ENCODE peak calls at places on chromosomes 12 and 14, in ten cellular contexts. One of them, this sample, is unnamed.

GRCh38 chr12:119207161-119207560 is 28.4 kb downstream of the HSPB8 start:
- DNase-seq in ovary: no peak
- DNase-seq in tibial nerve: no peak
- DNase-seq in transverse colon: no peak
- DNase-seq in HepG2: no peak
- DNase-seq in IMR-90: no peak
- DNase-seq in adrenal gland: no peak
- DNase-seq in endothelial cell of umbilical vein: no peak
- DNase-seq in right lobe of liver: no peak
- DNase-seq in A549: no peak
- DNase-seq in this sample: no peak

GRCh38 chr14:70382556-70382955 is 23.1 kb upstream of the COX16 start:
- DNase-seq in ovary: no peak
- DNase-seq in tibial nerve: no peak
- DNase-seq in transverse colon: no peak
- DNase-seq in HepG2: no peak
- DNase-seq in IMR-90: no peak
- DNase-seq in adrenal gland: no peak
- DNase-seq in endothelial cell of umbilical vein: no peak
- DNase-seq in right lobe of liver: no peak
- DNase-seq in A549: no peak
- DNase-seq in this sample: no peak

GRCh38 chr14:77087631-77088030 is 10.4 kb upstream of the CIPC start:
- DNase-seq in ovary: no peak
- DNase-seq in tibial nerve: no peak
- DNase-seq in transverse colon: no peak
- DNase-seq in HepG2: no peak
- DNase-seq in IMR-90: no peak
- DNase-seq in adrenal gland: no peak
- DNase-seq in endothelial cell of umbilical vein: no peak
- DNase-seq in right lobe of liver: no peak
- DNase-seq in A549: no peak
- DNase-seq in this sample: no peak

GRCh38 chr12:29428630-29429029 is 47.7 kb upstream of the ERGIC2 start:
- DNase-seq in ovary: no peak
- DNase-seq in tibial nerve: no peak
- DNase-seq in transverse colon: no peak
- DNase-seq in HepG2: no peak
- DNase-seq in IMR-90: peak; percentile 84
- DNase-seq in adrenal gland: peak; percentile 25
- DNase-seq in endothelial cell of umbilical vein: peak; percentile 65
- DNase-seq in right lobe of liver: no peak
- DNase-seq in A549: peak; percentile 10
- DNase-seq in this sample: no peak

GRCh38 chr14:89690139-89690538 is 264.4 kb downstream of the EFCAB11 start:
- DNase-seq in ovary: no peak
- DNase-seq in tibial nerve: no peak
- DNase-seq in transverse colon: no peak
- DNase-seq in HepG2: no peak
- DNase-seq in IMR-90: no peak
- DNase-seq in adrenal gland: no peak
- DNase-seq in endothelial cell of umbilical vein: no peak
- DNase-seq in right lobe of liver: no peak
- DNase-seq in A549: no peak
- DNase-seq in this sample: no peak

GRCh38 chr14:66635435-66635834 is 127.5 kb downstream of the GPHN start:
- DNase-seq in ovary: no peak
- DNase-seq in tibial nerve: no peak
- DNase-seq in transverse colon: no peak
- DNase-seq in HepG2: no peak
- DNase-seq in IMR-90: no peak
- DNase-seq in adrenal gland: no peak
- DNase-seq in endothelial cell of umbilical vein: no peak
- DNase-seq in right lobe of liver: no peak
- DNase-seq in A549: no peak
- DNase-seq in this sample: no peak

GRCh38 chr12:50117057-50117622 is 5.1 kb downstream of the COX14 start:
- DNase-seq in ovary: no peak
- DNase-seq in tibial nerve: no peak
- DNase-seq in transverse colon: no peak
- DNase-seq in HepG2: no peak
- DNase-seq in IMR-90: no peak
- DNase-seq in adrenal gland: no peak
- DNase-seq in endothelial cell of umbilical vein: no peak
- DNase-seq in right lobe of liver: no peak
- DNase-seq in A549: no peak
- DNase-seq in this sample: peak; percentile 58

GRCh38 chr12:51087818-51088217 is 4.4 kb upstream of the CSRNP2 start:
- DNase-seq in ovary: no peak
- DNase-seq in tibial nerve: no peak
- DNase-seq in transverse colon: no peak
- DNase-seq in HepG2: no peak
- DNase-seq in IMR-90: no peak
- DNase-seq in adrenal gland: no peak
- DNase-seq in endothelial cell of umbilical vein: no peak
- DNase-seq in right lobe of liver: no peak
- DNase-seq in A549: no peak
- DNase-seq in this sample: no peak

GRCh38 chr12:120066341-120066740 is 50.2 kb downstream of the RAB35 start:
- DNase-seq in ovary: no peak
- DNase-seq in tibial nerve: no peak
- DNase-seq in transverse colon: no peak
- DNase-seq in HepG2: no peak
- DNase-seq in IMR-90: no peak
- DNase-seq in adrenal gland: no peak
- DNase-seq in endothelial cell of umbilical vein: no peak
- DNase-seq in right lobe of liver: no peak
- DNase-seq in A549: no peak
- DNase-seq in this sample: no peak

GRCh38 chr12:68100241-68100640 is 59.3 kb downstream of the IFNG start:
- DNase-seq in ovary: no peak
- DNase-seq in tibial nerve: no peak
- DNase-seq in transverse colon: no peak
- DNase-seq in HepG2: no peak
- DNase-seq in IMR-90: no peak
- DNase-seq in adrenal gland: no peak
- DNase-seq in endothelial cell of umbilical vein: no peak
- DNase-seq in right lobe of liver: no peak
- DNase-seq in A549: no peak
- DNase-seq in this sample: no peak

GRCh38 chr14:68574906-68575305 is 218.0 kb downstream of the ZFP36L1 start:
- DNase-seq in ovary: peak; percentile 47
- DNase-seq in tibial nerve: no peak
- DNase-seq in transverse colon: no peak
- DNase-seq in HepG2: no peak
- DNase-seq in IMR-90: peak; percentile 70
- DNase-seq in adrenal gland: no peak
- DNase-seq in endothelial cell of umbilical vein: no peak
- DNase-seq in right lobe of liver: no peak
- DNase-seq in A549: no peak
- DNase-seq in this sample: no peak

GRCh38 chr12:2286461-2287131 is 233.8 kb downstream of the CACNA1C start:
- DNase-seq in ovary: no peak
- DNase-seq in tibial nerve: no peak
- DNase-seq in transverse colon: no peak
- DNase-seq in HepG2: no peak
- DNase-seq in IMR-90: no peak
- DNase-seq in adrenal gland: no peak
- DNase-seq in endothelial cell of umbilical vein: no peak
- DNase-seq in right lobe of liver: peak; percentile 29
- DNase-seq in A549: no peak
- DNase-seq in this sample: no peak

GRCh38 chr12:103423061-103423473 is 72.7 kb downstream of the C12orf42 start:
- DNase-seq in ovary: no peak
- DNase-seq in tibial nerve: no peak
- DNase-seq in transverse colon: no peak
- DNase-seq in HepG2: no peak
- DNase-seq in IMR-90: no peak
- DNase-seq in adrenal gland: no peak
- DNase-seq in endothelial cell of umbilical vein: no peak
- DNase-seq in right lobe of liver: no peak
- DNase-seq in A549: no peak
- DNase-seq in this sample: no peak

GRCh38 chr14:77864085-77864484 is 64.2 kb downstream of the ADCK1 start:
- DNase-seq in ovary: no peak
- DNase-seq in tibial nerve: no peak
- DNase-seq in transverse colon: no peak
- DNase-seq in HepG2: no peak
- DNase-seq in IMR-90: no peak
- DNase-seq in adrenal gland: no peak
- DNase-seq in endothelial cell of umbilical vein: no peak
- DNase-seq in right lobe of liver: no peak
- DNase-seq in A549: no peak
- DNase-seq in this sample: no peak

GRCh38 chr12:130281157-130281799 is 56.4 kb upstream of the PIWIL1 start:
- DNase-seq in ovary: peak; percentile 53
- DNase-seq in tibial nerve: no peak
- DNase-seq in transverse colon: peak; percentile 15
- DNase-seq in HepG2: no peak
- DNase-seq in IMR-90: no peak
- DNase-seq in adrenal gland: no peak
- DNase-seq in endothelial cell of umbilical vein: no peak
- DNase-seq in right lobe of liver: no peak
- DNase-seq in A549: peak; percentile 37
- DNase-seq in this sample: no peak

GRCh38 chr12:27970981-27971489 is 1.5 kb downstream of the PTHLH start:
- DNase-seq in ovary: no peak
- DNase-seq in tibial nerve: peak; percentile 33
- DNase-seq in transverse colon: no peak
- DNase-seq in HepG2: no peak
- DNase-seq in IMR-90: no peak
- DNase-seq in adrenal gland: no peak
- DNase-seq in endothelial cell of umbilical vein: no peak
- DNase-seq in right lobe of liver: no peak
- DNase-seq in A549: no peak
- DNase-seq in this sample: no peak

GRCh38 chr14:34833545-34834523 is 41.3 kb downstream of the BAZ1A start:
- DNase-seq in ovary: no peak
- DNase-seq in tibial nerve: no peak
- DNase-seq in transverse colon: no peak
- DNase-seq in HepG2: no peak
- DNase-seq in IMR-90: no peak
- DNase-seq in adrenal gland: no peak
- DNase-seq in endothelial cell of umbilical vein: no peak
- DNase-seq in right lobe of liver: no peak
- DNase-seq in A549: no peak
- DNase-seq in this sample: no peak

GRCh38 chr14:77622562-77622961 is 6.1 kb upstream of the SPTLC2 start:
- DNase-seq in ovary: no peak
- DNase-seq in tibial nerve: no peak
- DNase-seq in transverse colon: peak; percentile 88
- DNase-seq in HepG2: no peak
- DNase-seq in IMR-90: no peak
- DNase-seq in adrenal gland: no peak
- DNase-seq in endothelial cell of umbilical vein: no peak
- DNase-seq in right lobe of liver: no peak
- DNase-seq in A549: no peak
- DNase-seq in this sample: no peak

GRCh38 chr14:73258845-73259611 is 21.7 kb downstream of the PAPLN start:
- DNase-seq in ovary: no peak
- DNase-seq in tibial nerve: no peak
- DNase-seq in transverse colon: no peak
- DNase-seq in HepG2: no peak
- DNase-seq in IMR-90: no peak
- DNase-seq in adrenal gland: no peak
- DNase-seq in endothelial cell of umbilical vein: no peak
- DNase-seq in right lobe of liver: no peak
- DNase-seq in A549: no peak
- DNase-seq in this sample: no peak

GRCh38 chr12:121799842-121800693 is 3.7 kb upstream of the SETD1B start:
- DNase-seq in ovary: peak; percentile 95
- DNase-seq in tibial nerve: peak; percentile 81
- DNase-seq in transverse colon: peak; percentile 94
- DNase-seq in HepG2: peak; percentile 84
- DNase-seq in IMR-90: peak; percentile 84
- DNase-seq in adrenal gland: peak; percentile 93
- DNase-seq in endothelial cell of umbilical vein: peak; percentile 65
- DNase-seq in right lobe of liver: peak; percentile 94
- DNase-seq in A549: peak; percentile 91
- DNase-seq in this sample: peak; percentile 90
- TF ChIP-seq POLR2A in ovary: peak; percentile 90
- TF ChIP-seq POLR2A in tibial nerve: peak; percentile 54
- TF ChIP-seq POLR2A in transverse colon: peak; percentile 69
- TF ChIP-seq POLR2A in HepG2: no peak
- TF ChIP-seq POLR2A in IMR-90: no peak
- TF ChIP-seq POLR2A in adrenal gland: peak; percentile 41
- TF ChIP-seq POLR2A in endothelial cell of umbilical vein: peak; percentile 67
- TF ChIP-seq POLR2A in right lobe of liver: peak; percentile 55
- TF ChIP-seq POLR2A in A549: no peak
- TF ChIP-seq POLR2A in this sample: peak; percentile 89

DNA sequence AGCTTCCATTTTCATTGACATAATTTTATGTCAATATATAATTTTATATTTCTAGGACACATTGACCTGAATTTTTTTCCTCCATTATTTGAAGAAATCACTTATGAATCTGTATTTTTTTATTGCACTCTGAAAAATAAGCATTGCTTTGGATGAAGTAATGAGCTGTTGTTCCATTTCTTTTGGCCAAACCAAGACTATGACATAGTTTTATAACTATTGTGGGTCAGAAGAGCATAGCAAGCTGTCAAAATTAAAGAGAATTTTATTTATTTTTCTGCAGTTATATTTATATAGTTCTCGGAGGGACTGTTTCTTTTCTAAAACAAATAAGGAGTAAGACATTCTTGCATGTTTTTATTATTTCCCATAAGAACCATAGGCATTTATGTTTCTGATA is 8.5 kb downstream of the C12orf75 start:
- DNase-seq in ovary: no peak
- DNase-seq in tibial nerve: no peak
- DNase-seq in transverse colon: no peak
- DNase-seq in HepG2: no peak
- DNase-seq in IMR-90: no peak
- DNase-seq in adrenal gland: no peak
- DNase-seq in endothelial cell of umbilical vein: no peak
- DNase-seq in right lobe of liver: no peak
- DNase-seq in A549: no peak
- DNase-seq in this sample: no peak
- H3K9me3 ChIP-seq in ovary: no peaks in the 10 kb centered on the region
- H3K9me3 ChIP-seq in tibial nerve: no peaks in the 10 kb centered on the region
- H3K9me3 ChIP-seq in transverse colon: no peaks in the 10 kb centered on the region
- H3K9me3 ChIP-seq in HepG2: peaks cover 8% of the 10 kb centered on the region
- H3K9me3 ChIP-seq in IMR-90: peaks cover 5% of the 10 kb centered on the region
- H3K9me3 ChIP-seq in adrenal gland: no peaks in the 10 kb centered on the region
- H3K9me3 ChIP-seq in endothelial cell of umbilical vein: no peaks in the 10 kb centered on the region
- H3K9me3 ChIP-seq in right lobe of liver: no peaks in the 10 kb centered on the region
- H3K9me3 ChIP-seq in A549: peaks cover 8% of the 10 kb centered on the region
- H3K9me3 ChIP-seq in this sample: no peaks in the 10 kb centered on the region

GRCh38 chr12:113174461-113175384 is 10.6 kb downstream of the DDX54 start:
- DNase-seq in ovary: peak; percentile 85
- DNase-seq in tibial nerve: peak; percentile 82
- DNase-seq in transverse colon: peak; percentile 78
- DNase-seq in HepG2: peak; percentile 33
- DNase-seq in IMR-90: peak; percentile 52
- DNase-seq in adrenal gland: peak; percentile 75
- DNase-seq in endothelial cell of umbilical vein: peak; percentile 66
- DNase-seq in right lobe of liver: peak; percentile 71
- DNase-seq in A549: peak; percentile 68
- DNase-seq in this sample: no peak
- TF ChIP-seq POLR2A in ovary: no peak
- TF ChIP-seq POLR2A in tibial nerve: no peak
- TF ChIP-seq POLR2A in transverse colon: no peak
- TF ChIP-seq POLR2A in HepG2: no peak
- TF ChIP-seq POLR2A in IMR-90: no peak
- TF ChIP-seq POLR2A in adrenal gland: no peak
- TF ChIP-seq POLR2A in endothelial cell of umbilical vein: no peak
- TF ChIP-seq POLR2A in right lobe of liver: no peak
- TF ChIP-seq POLR2A in A549: no peak
- TF ChIP-seq POLR2A in this sample: no peak

GRCh38 chr12:132367852-132368251 is 38.5 kb upstream of the GALNT9 start:
- DNase-seq in ovary: no peak
- DNase-seq in tibial nerve: no peak
- DNase-seq in transverse colon: no peak
- DNase-seq in HepG2: no peak
- DNase-seq in IMR-90: no peak
- DNase-seq in adrenal gland: no peak
- DNase-seq in endothelial cell of umbilical vein: no peak
- DNase-seq in right lobe of liver: no peak
- DNase-seq in A549: no peak
- DNase-seq in this sample: no peak
- H3K9me3 ChIP-seq in ovary: no peaks in the 10 kb centered on the region
- H3K9me3 ChIP-seq in tibial nerve: no peaks in the 10 kb centered on the region
- H3K9me3 ChIP-seq in transverse colon: no peaks in the 10 kb centered on the region
- H3K9me3 ChIP-seq in HepG2: no peaks in the 10 kb centered on the region
- H3K9me3 ChIP-seq in IMR-90: peaks cover 24% of the 10 kb centered on the region
- H3K9me3 ChIP-seq in adrenal gland: no peaks in the 10 kb centered on the region
- H3K9me3 ChIP-seq in endothelial cell of umbilical vein: no peaks in the 10 kb centered on the region
- H3K9me3 ChIP-seq in right lobe of liver: no peaks in the 10 kb centered on the region
- H3K9me3 ChIP-seq in A549: peaks cover 13% of the 10 kb centered on the region
- H3K9me3 ChIP-seq in this sample: no peaks in the 10 kb centered on the region

This sample was measured in gastrocnemius medialis.